ENCODE peak calls at places on chromosome 3, in ten cellular contexts. One of them, this sample, is unnamed. For H3K36me3, the result is how much of the 10 kb centered on the place peaks cover.

GRCh38 chr3:181176610-181177009 is 187.1 kb upstream of the DNAJC19 start:
- DNase-seq in keratinocyte: no peak
- DNase-seq in ascending aorta: no peak
- DNase-seq in spleen: no peak
- DNase-seq in endodermal cell: peak
- DNase-seq in small intestine: peak
- DNase-seq in transverse colon: peak
- DNase-seq in neural progenitor cell: peak
- DNase-seq in CD8-positive, alpha-beta memory T cell: no peak
- DNase-seq in fibroblast of lung: peak
- DNase-seq in this sample: no peak

GRCh38 chr3:166191406-166191805 is 354.2 kb upstream of the BCHE start:
- DNase-seq in fibroblast of lung: no peak
- DNase-seq in ascending aorta: no peak
- DNase-seq in CD8-positive, alpha-beta memory T cell: no peak
- DNase-seq in spleen: no peak
- DNase-seq in neural progenitor cell: no peak
- DNase-seq in small intestine: no peak
- DNase-seq in keratinocyte: peak
- DNase-seq in endodermal cell: no peak
- DNase-seq in transverse colon: no peak
- DNase-seq in this sample: no peak

GRCh38 chr3:128498901-128499530 is 6.0 kb upstream of the GATA2 start:
- DNase-seq in transverse colon: no peak
- DNase-seq in small intestine: no peak
- DNase-seq in CD8-positive, alpha-beta memory T cell: no peak
- DNase-seq in ascending aorta: no peak
- DNase-seq in neural progenitor cell: no peak
- DNase-seq in keratinocyte: no peak
- DNase-seq in endodermal cell: peak
- DNase-seq in spleen: peak
- DNase-seq in fibroblast of lung: no peak
- DNase-seq in this sample: no peak

GRCh38 chr3:188077160-188077812 is 76.7 kb upstream of the LPP start:
- DNase-seq in ascending aorta: no peak
- DNase-seq in neural progenitor cell: no peak
- DNase-seq in fibroblast of lung: no peak
- DNase-seq in keratinocyte: no peak
- DNase-seq in endodermal cell: no peak
- DNase-seq in small intestine: no peak
- DNase-seq in transverse colon: no peak
- DNase-seq in CD8-positive, alpha-beta memory T cell: no peak
- DNase-seq in spleen: no peak
- DNase-seq in this sample: no peak

GRCh38 chr3:100635273-100635701 is 25.9 kb downstream of the ADGRG7 start:
- DNase-seq in spleen: no peak
- DNase-seq in small intestine: peak
- DNase-seq in fibroblast of lung: no peak
- DNase-seq in neural progenitor cell: no peak
- DNase-seq in endodermal cell: no peak
- DNase-seq in CD8-positive, alpha-beta memory T cell: no peak
- DNase-seq in ascending aorta: no peak
- DNase-seq in transverse colon: peak
- DNase-seq in keratinocyte: no peak
- DNase-seq in this sample: no peak

GRCh38 chr3:20546636-20547035 is 360.6 kb upstream of the SGO1 start:
- DNase-seq in small intestine: no peak
- DNase-seq in CD8-positive, alpha-beta memory T cell: no peak
- DNase-seq in spleen: no peak
- DNase-seq in neural progenitor cell: no peak
- DNase-seq in transverse colon: no peak
- DNase-seq in keratinocyte: no peak
- DNase-seq in endodermal cell: no peak
- DNase-seq in fibroblast of lung: peak
- DNase-seq in ascending aorta: no peak
- DNase-seq in this sample: no peak

GRCh38 chr3:806006-806405 is 286.8 kb upstream of the CNTN6 start:
- DNase-seq in neural progenitor cell: no peak
- DNase-seq in CD8-positive, alpha-beta memory T cell: no peak
- DNase-seq in spleen: no peak
- DNase-seq in fibroblast of lung: no peak
- DNase-seq in ascending aorta: no peak
- DNase-seq in keratinocyte: no peak
- DNase-seq in endodermal cell: no peak
- DNase-seq in transverse colon: no peak
- DNase-seq in small intestine: no peak
- DNase-seq in this sample: no peak

GRCh38 chr3:124276863-124277515 is 285.1 kb upstream of the ROPN1 start:
- DNase-seq in transverse colon: no peak
- DNase-seq in small intestine: no peak
- DNase-seq in keratinocyte: no peak
- DNase-seq in fibroblast of lung: no peak
- DNase-seq in CD8-positive, alpha-beta memory T cell: no peak
- DNase-seq in spleen: peak
- DNase-seq in neural progenitor cell: no peak
- DNase-seq in ascending aorta: no peak
- DNase-seq in endodermal cell: no peak
- DNase-seq in this sample: no peak

GRCh38 chr3:157353657-157354056 is 83.0 kb upstream of the PTX3 start:
- DNase-seq in spleen: no peak
- DNase-seq in fibroblast of lung: no peak
- DNase-seq in ascending aorta: no peak
- DNase-seq in endodermal cell: no peak
- DNase-seq in keratinocyte: no peak
- DNase-seq in transverse colon: no peak
- DNase-seq in CD8-positive, alpha-beta memory T cell: no peak
- DNase-seq in neural progenitor cell: no peak
- DNase-seq in small intestine: no peak
- DNase-seq in this sample: no peak

GRCh38 chr3:14861031-14861430 is 42.3 kb downstream of the FGD5 start:
- DNase-seq in ascending aorta: no peak
- DNase-seq in spleen: peak
- DNase-seq in small intestine: no peak
- DNase-seq in transverse colon: no peak
- DNase-seq in endodermal cell: no peak
- DNase-seq in neural progenitor cell: no peak
- DNase-seq in fibroblast of lung: no peak
- DNase-seq in keratinocyte: no peak
- DNase-seq in CD8-positive, alpha-beta memory T cell: no peak
- DNase-seq in this sample: no peak

DNA sequence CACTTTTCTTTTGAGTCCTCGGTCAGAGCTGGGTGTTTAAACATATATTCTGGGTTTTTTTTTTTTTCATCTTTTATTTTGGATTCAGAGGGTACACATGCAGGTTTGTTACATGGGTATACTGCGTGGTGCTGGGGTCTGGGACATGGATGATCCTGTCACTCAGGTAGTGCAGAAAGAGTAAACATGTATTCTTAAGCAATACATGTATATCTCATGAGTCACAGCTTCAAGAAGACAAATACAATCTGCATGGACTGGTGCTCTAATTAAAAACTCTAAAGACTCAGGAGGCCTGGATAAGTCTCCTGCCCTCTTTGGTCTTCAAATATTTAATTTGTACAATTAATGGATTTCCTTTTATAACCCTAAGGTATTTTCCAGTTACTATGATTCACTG is 50.6 kb upstream of the PHLDB2 start:
- DNase-seq in transverse colon: no peak
- DNase-seq in keratinocyte: no peak
- DNase-seq in neural progenitor cell: no peak
- DNase-seq in endodermal cell: no peak
- DNase-seq in small intestine: no peak
- DNase-seq in fibroblast of lung: peak
- DNase-seq in spleen: no peak
- DNase-seq in CD8-positive, alpha-beta memory T cell: no peak
- DNase-seq in ascending aorta: no peak
- DNase-seq in this sample: no peak
- H3K36me3 ChIP-seq in transverse colon: under half
- H3K36me3 ChIP-seq in keratinocyte: under half
- H3K36me3 ChIP-seq in neural progenitor cell: under half
- H3K36me3 ChIP-seq in endodermal cell: under half
- H3K36me3 ChIP-seq in small intestine: under half
- H3K36me3 ChIP-seq in fibroblast of lung: under half
- H3K36me3 ChIP-seq in spleen: under half
- H3K36me3 ChIP-seq in CD8-positive, alpha-beta memory T cell: under half
- H3K36me3 ChIP-seq in ascending aorta: under half
- H3K36me3 ChIP-seq in this sample: under half

GRCh38 chr3:73060302-73060723 is 1.1 kb upstream of the EBLN2 start:
- DNase-seq in CD8-positive, alpha-beta memory T cell: no peak
- DNase-seq in neural progenitor cell: no peak
- DNase-seq in fibroblast of lung: no peak
- DNase-seq in small intestine: no peak
- DNase-seq in endodermal cell: no peak
- DNase-seq in ascending aorta: no peak
- DNase-seq in transverse colon: no peak
- DNase-seq in spleen: no peak
- DNase-seq in keratinocyte: no peak
- DNase-seq in this sample: no peak

GRCh38 chr3:73056365-73057150 is 4.9 kb upstream of the EBLN2 start:
- DNase-seq in small intestine: peak
- DNase-seq in spleen: no peak
- DNase-seq in endodermal cell: no peak
- DNase-seq in CD8-positive, alpha-beta memory T cell: no peak
- DNase-seq in transverse colon: no peak
- DNase-seq in neural progenitor cell: peak
- DNase-seq in ascending aorta: no peak
- DNase-seq in keratinocyte: no peak
- DNase-seq in fibroblast of lung: no peak
- DNase-seq in this sample: no peak

GRCh38 chr3:73052857-73053256 is 8.6 kb upstream of the EBLN2 start:
- DNase-seq in fibroblast of lung: no peak
- DNase-seq in neural progenitor cell: no peak
- DNase-seq in spleen: no peak
- DNase-seq in small intestine: peak
- DNase-seq in CD8-positive, alpha-beta memory T cell: no peak
- DNase-seq in endodermal cell: no peak
- DNase-seq in ascending aorta: no peak
- DNase-seq in keratinocyte: no peak
- DNase-seq in transverse colon: no peak
- DNase-seq in this sample: no peak

GRCh38 chr3:73061416-73061815 is at the start of gene EBLN2:
- DNase-seq in spleen: no peak
- DNase-seq in neural progenitor cell: no peak
- DNase-seq in endodermal cell: no peak
- DNase-seq in fibroblast of lung: no peak
- DNase-seq in CD8-positive, alpha-beta memory T cell: no peak
- DNase-seq in ascending aorta: no peak
- DNase-seq in keratinocyte: no peak
- DNase-seq in small intestine: no peak
- DNase-seq in transverse colon: no peak
- DNase-seq in this sample: no peak

DNA sequence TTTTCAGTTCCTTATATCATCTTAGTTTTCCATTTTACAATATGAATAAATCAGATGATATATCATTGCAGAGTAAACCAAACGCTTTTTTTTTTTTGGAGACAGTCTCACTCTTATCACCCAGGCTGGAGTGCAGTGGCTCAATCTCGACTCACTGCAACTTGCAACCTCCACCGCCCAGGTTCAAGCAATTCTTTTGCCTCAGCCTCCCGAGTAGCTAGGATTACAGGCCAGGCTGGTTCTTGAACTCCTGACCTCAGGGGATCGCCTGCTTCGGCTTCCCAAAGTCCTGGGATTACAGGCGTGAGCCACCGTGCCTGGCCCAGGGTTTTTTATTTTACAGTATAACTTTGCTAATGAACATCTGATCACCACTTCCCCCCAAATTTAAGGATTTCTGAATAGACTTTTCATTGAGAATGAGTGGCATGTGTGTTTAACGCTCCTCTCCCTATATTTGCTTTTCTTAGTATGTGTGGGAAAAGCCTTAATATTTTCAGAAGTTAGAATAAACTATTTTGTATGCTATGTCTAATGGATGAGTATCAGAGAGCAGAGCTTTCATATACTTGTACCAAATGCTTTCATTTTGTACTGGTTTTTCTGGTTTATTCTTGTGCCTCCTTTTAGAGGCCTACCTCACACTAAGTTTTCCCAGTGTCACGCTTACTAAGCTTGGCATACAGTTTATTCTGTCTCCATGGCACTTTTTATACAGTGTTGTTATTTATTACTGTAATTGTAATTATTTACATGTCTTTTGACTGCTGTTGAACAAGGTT is 5.7 kb upstream of the EBLN2 start:
- DNase-seq in small intestine: peak
- DNase-seq in ascending aorta: no peak
- DNase-seq in keratinocyte: no peak
- DNase-seq in spleen: no peak
- DNase-seq in transverse colon: no peak
- DNase-seq in CD8-positive, alpha-beta memory T cell: no peak
- DNase-seq in neural progenitor cell: no peak
- DNase-seq in endodermal cell: peak
- DNase-seq in fibroblast of lung: no peak
- DNase-seq in this sample: no peak
- H3K36me3 ChIP-seq in small intestine: under half
- H3K36me3 ChIP-seq in ascending aorta: under half
- H3K36me3 ChIP-seq in keratinocyte: under half
- H3K36me3 ChIP-seq in spleen: under half
- H3K36me3 ChIP-seq in transverse colon: under half
- H3K36me3 ChIP-seq in CD8-positive, alpha-beta memory T cell: under half
- H3K36me3 ChIP-seq in neural progenitor cell: under half
- H3K36me3 ChIP-seq in endodermal cell: under half
- H3K36me3 ChIP-seq in fibroblast of lung: under half
- H3K36me3 ChIP-seq in this sample: under half

DNA sequence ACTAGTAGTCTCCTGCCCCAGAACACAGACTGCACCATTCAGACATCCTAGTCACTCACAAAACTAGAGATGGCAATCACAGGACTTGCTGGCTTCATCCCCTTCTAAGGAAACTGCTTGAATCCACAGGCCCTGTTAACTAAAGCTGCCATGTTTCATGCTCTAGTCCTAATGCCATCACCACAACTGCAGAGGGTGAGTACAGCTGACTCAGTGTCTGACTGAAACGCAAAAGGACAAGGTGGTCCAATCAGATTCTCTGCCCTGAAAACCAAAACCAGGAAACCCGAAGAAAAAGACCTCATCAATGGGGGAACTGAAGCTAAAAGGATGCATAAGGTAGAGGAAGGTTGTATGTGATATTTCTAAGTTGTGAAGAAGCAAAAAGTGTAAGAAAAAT is 25.2 kb upstream of the TFDP2 start:
- DNase-seq in keratinocyte: no peak
- DNase-seq in ascending aorta: no peak
- DNase-seq in spleen: no peak
- DNase-seq in neural progenitor cell: no peak
- DNase-seq in endodermal cell: no peak
- DNase-seq in CD8-positive, alpha-beta memory T cell: no peak
- DNase-seq in small intestine: no peak
- DNase-seq in transverse colon: no peak
- DNase-seq in fibroblast of lung: no peak
- DNase-seq in this sample: no peak
- H3K36me3 ChIP-seq in keratinocyte: under half
- H3K36me3 ChIP-seq in ascending aorta: half or more
- H3K36me3 ChIP-seq in spleen: under half
- H3K36me3 ChIP-seq in neural progenitor cell: under half
- H3K36me3 ChIP-seq in endodermal cell: under half
- H3K36me3 ChIP-seq in CD8-positive, alpha-beta memory T cell: under half
- H3K36me3 ChIP-seq in small intestine: under half
- H3K36me3 ChIP-seq in transverse colon: half or more
- H3K36me3 ChIP-seq in fibroblast of lung: under half
- H3K36me3 ChIP-seq in this sample: under half

GRCh38 chr3:47688488-47688887 is 93.2 kb downstream of the SMARCC1 start:
- DNase-seq in spleen: no peak
- DNase-seq in transverse colon: no peak
- DNase-seq in CD8-positive, alpha-beta memory T cell: no peak
- DNase-seq in neural progenitor cell: no peak
- DNase-seq in fibroblast of lung: no peak
- DNase-seq in endodermal cell: no peak
- DNase-seq in small intestine: peak
- DNase-seq in ascending aorta: no peak
- DNase-seq in keratinocyte: no peak
- DNase-seq in this sample: no peak
- H3K36me3 ChIP-seq in spleen: under half
- H3K36me3 ChIP-seq in transverse colon: half or more
- H3K36me3 ChIP-seq in CD8-positive, alpha-beta memory T cell: under half
- H3K36me3 ChIP-seq in neural progenitor cell: under half
- H3K36me3 ChIP-seq in fibroblast of lung: under half
- H3K36me3 ChIP-seq in endodermal cell: half or more
- H3K36me3 ChIP-seq in small intestine: under half
- H3K36me3 ChIP-seq in ascending aorta: half or more
- H3K36me3 ChIP-seq in keratinocyte: under half
- H3K36me3 ChIP-seq in this sample: half or more

This sample was measured in effector memory CD4-positive, alpha-beta T cell.